ENCODE peak calls at places on chromosome 19, in four cellular contexts. One of them, this sample, is unnamed.

GRCh38 chr19:55452381-55453325 is 8.8 kb downstream of the ISOC2 start:
- DNase-seq in neuronal stem cell: peak
- DNase-seq in H1: no peak
- DNase-seq in trophoblast cell: peak
- DNase-seq in this sample: peak

GRCh38 chr19:15897738-15898276 is at the start of gene CYP4F2:
- DNase-seq in neuronal stem cell: no peak
- DNase-seq in H1: no peak
- DNase-seq in trophoblast cell: no peak
- DNase-seq in this sample: no peak

GRCh38 chr19:49356382-49356781 is 5.8 kb downstream of the TEAD2 start:
- DNase-seq in neuronal stem cell: no peak
- DNase-seq in H1: no peak
- DNase-seq in trophoblast cell: no peak
- DNase-seq in this sample: no peak

GRCh38 chr19:32361574-32362317 is 16.3 kb downstream of the ZNF507 start:
- DNase-seq in neuronal stem cell: no peak
- DNase-seq in H1: no peak
- DNase-seq in trophoblast cell: peak
- DNase-seq in this sample: no peak

GRCh38 chr19:52237197-52237596 is 32.2 kb upstream of the ZNF766 start:
- DNase-seq in neuronal stem cell: no peak
- DNase-seq in H1: no peak
- DNase-seq in trophoblast cell: no peak
- DNase-seq in this sample: peak

GRCh38 chr19:57105976-57106610 is 13.7 kb upstream of the USP29 start:
- DNase-seq in neuronal stem cell: no peak
- DNase-seq in H1: no peak
- DNase-seq in trophoblast cell: no peak
- DNase-seq in this sample: no peak

GRCh38 chr19:50330365-50331078 is 1.3 kb upstream of the KCNC3 start:
- DNase-seq in neuronal stem cell: peak
- DNase-seq in H1: peak
- DNase-seq in trophoblast cell: peak
- DNase-seq in this sample: no peak

GRCh38 chr19:12782174-12782423 is 6.7 kb upstream of the HOOK2 start:
- DNase-seq in neuronal stem cell: no peak
- DNase-seq in H1: no peak
- DNase-seq in trophoblast cell: no peak
- DNase-seq in this sample: no peak

GRCh38 chr19:28609944-28610343 is 603.0 kb downstream of the UQCRFS1 start:
- DNase-seq in neuronal stem cell: no peak
- DNase-seq in H1: no peak
- DNase-seq in trophoblast cell: no peak
- DNase-seq in this sample: no peak

GRCh38 chr19:55116232-55117062 is 990 bp downstream of the PPP1R12C start:
- DNase-seq in neuronal stem cell: no peak
- DNase-seq in H1: no peak
- DNase-seq in trophoblast cell: peak
- DNase-seq in this sample: peak

GRCh38 chr19:14006766-14007562 is 844 bp upstream of the RFX1 start:
- DNase-seq in neuronal stem cell: no peak
- DNase-seq in H1: no peak
- DNase-seq in trophoblast cell: peak
- DNase-seq in this sample: no peak

GRCh38 chr19:16376649-16377048 is 52.0 kb downstream of the KLF2 start:
- DNase-seq in neuronal stem cell: no peak
- DNase-seq in H1: no peak
- DNase-seq in trophoblast cell: no peak
- DNase-seq in this sample: peak

GRCh38 chr19:28878862-28879566 is 333.9 kb downstream of the UQCRFS1 start:
- DNase-seq in neuronal stem cell: peak
- DNase-seq in H1: peak
- DNase-seq in trophoblast cell: peak
- DNase-seq in this sample: peak

GRCh38 chr19:52190679-52191293 is 934 bp downstream of the PPP2R1A start:
- DNase-seq in neuronal stem cell: peak
- DNase-seq in H1: no peak
- DNase-seq in trophoblast cell: peak
- DNase-seq in this sample: peak

GRCh38 chr19:12834976-12835757 is 788 bp upstream of the RTBDN start:
- DNase-seq in neuronal stem cell: no peak
- DNase-seq in H1: no peak
- DNase-seq in trophoblast cell: no peak
- DNase-seq in this sample: no peak

GRCh38 chr19:1411255-1412191 is 4.1 kb downstream of the DAZAP1 start:
- DNase-seq in neuronal stem cell: no peak
- DNase-seq in H1: no peak
- DNase-seq in trophoblast cell: peak
- DNase-seq in this sample: no peak

GRCh38 chr19:41265376-41266153 is 1.4 kb downstream of the HNRNPUL1 start:
- DNase-seq in neuronal stem cell: no peak
- DNase-seq in H1: no peak
- DNase-seq in trophoblast cell: peak
- DNase-seq in this sample: peak

GRCh38 chr19:6521718-6522646 is 8.8 kb upstream of the TNFSF9 start:
- DNase-seq in neuronal stem cell: no peak
- DNase-seq in H1: no peak
- DNase-seq in trophoblast cell: peak
- DNase-seq in this sample: no peak

GRCh38 chr19:18665771-18666202 is 17.7 kb upstream of the CRTC1 start:
- DNase-seq in neuronal stem cell: no peak
- DNase-seq in H1: no peak
- DNase-seq in trophoblast cell: no peak
- DNase-seq in this sample: no peak

GRCh38 chr19:51027126-51027806 is 850 bp upstream of the KLK11 start:
- DNase-seq in neuronal stem cell: no peak
- DNase-seq in H1: no peak
- DNase-seq in trophoblast cell: no peak
- DNase-seq in this sample: no peak

GRCh38 chr19:3405261-3405653 is 38.9 kb downstream of the NFIC start:
- DNase-seq in neuronal stem cell: no peak
- DNase-seq in H1: no peak
- DNase-seq in trophoblast cell: no peak
- DNase-seq in this sample: no peak

GRCh38 chr19:3404324-3405260 is 38.2 kb downstream of the NFIC start:
- DNase-seq in neuronal stem cell: no peak
- DNase-seq in H1: no peak
- DNase-seq in trophoblast cell: peak
- DNase-seq in this sample: peak

GRCh38 chr19:3402631-3403443 is 36.5 kb downstream of the NFIC start:
- DNase-seq in neuronal stem cell: no peak
- DNase-seq in H1: no peak
- DNase-seq in trophoblast cell: no peak
- DNase-seq in this sample: no peak

GRCh38 chr19:3401004-3401768 is 34.8 kb downstream of the NFIC start:
- DNase-seq in neuronal stem cell: no peak
- DNase-seq in H1: no peak
- DNase-seq in trophoblast cell: no peak
- DNase-seq in this sample: no peak

GRCh38 chr19:3403489-3404323 is 37.3 kb downstream of the NFIC start:
- DNase-seq in neuronal stem cell: no peak
- DNase-seq in H1: no peak
- DNase-seq in trophoblast cell: no peak
- DNase-seq in this sample: peak
- H3K4me3 ChIP-seq in neuronal stem cell: no peak
- H3K4me3 ChIP-seq in H1: no peak
- H3K4me3 ChIP-seq in trophoblast cell: no peak
- H3K4me3 ChIP-seq in this sample: peak

GRCh38 chr19:47778089-47778953 is at the start of gene SELENOW:
- DNase-seq in neuronal stem cell: peak
- DNase-seq in H1: peak
- DNase-seq in trophoblast cell: peak
- DNase-seq in this sample: peak
- H2BK12ac ChIP-seq in neuronal stem cell: no peak
- H2BK12ac ChIP-seq in H1: peak
- H2BK12ac ChIP-seq in trophoblast cell: peak
- H2BK12ac ChIP-seq in this sample: peak

GRCh38 chr19:4456566-4456842 is 1.1 kb downstream of the UBXN6 start:
- DNase-seq in neuronal stem cell: no peak
- DNase-seq in H1: no peak
- DNase-seq in trophoblast cell: peak
- DNase-seq in this sample: peak
- H3K23ac ChIP-seq in neuronal stem cell: no peak
- H3K23ac ChIP-seq in H1: no peak
- H3K23ac ChIP-seq in trophoblast cell: no peak
- H3K23ac ChIP-seq in this sample: no peak

GRCh38 chr19:45102481-45102880 is 9.5 kb downstream of the PPP1R37 start:
- DNase-seq in neuronal stem cell: no peak
- DNase-seq in H1: no peak
- DNase-seq in trophoblast cell: no peak
- DNase-seq in this sample: no peak

GRCh38 chr19:45101796-45102195 is 8.8 kb downstream of the PPP1R37 start:
- DNase-seq in neuronal stem cell: no peak
- DNase-seq in H1: no peak
- DNase-seq in trophoblast cell: no peak
- DNase-seq in this sample: no peak

GRCh38 chr19:45104658-45105384 is 11.8 kb downstream of the PPP1R37 start:
- DNase-seq in neuronal stem cell: no peak
- DNase-seq in H1: no peak
- DNase-seq in trophoblast cell: no peak
- DNase-seq in this sample: no peak

GRCh38 chr19:45103200-45103624 is 10.2 kb downstream of the PPP1R37 start:
- DNase-seq in neuronal stem cell: no peak
- DNase-seq in H1: no peak
- DNase-seq in trophoblast cell: no peak
- DNase-seq in this sample: no peak

GRCh38 chr19:45103625-45104319 is 10.8 kb downstream of the PPP1R37 start:
- DNase-seq in neuronal stem cell: peak
- DNase-seq in H1: no peak
- DNase-seq in trophoblast cell: no peak
- DNase-seq in this sample: no peak
- H3K4me3 ChIP-seq in neuronal stem cell: no peak
- H3K4me3 ChIP-seq in H1: no peak
- H3K4me3 ChIP-seq in trophoblast cell: no peak
- H3K4me3 ChIP-seq in this sample: no peak

GRCh38 chr19:38370299-38370698 is 4.1 kb upstream of the PSMD8 start:
- DNase-seq in neuronal stem cell: no peak
- DNase-seq in H1: no peak
- DNase-seq in trophoblast cell: no peak
- DNase-seq in this sample: no peak
- H2BK12ac ChIP-seq in neuronal stem cell: no peak
- H2BK12ac ChIP-seq in H1: peak
- H2BK12ac ChIP-seq in trophoblast cell: no peak
- H2BK12ac ChIP-seq in this sample: no peak

GRCh38 chr19:38899447-38900219 is at the start of the genes NFKBIB and SIRT2:
- DNase-seq in neuronal stem cell: peak
- DNase-seq in H1: peak
- DNase-seq in trophoblast cell: peak
- DNase-seq in this sample: peak

GRCh38 chr19:38900220-38900629 is 456 bp downstream of the NFKBIB start:
- DNase-seq in neuronal stem cell: no peak
- DNase-seq in H1: no peak
- DNase-seq in trophoblast cell: peak
- DNase-seq in this sample: no peak

GRCh38 chr19:38898788-38899446 is 501 bp downstream of the SIRT2 start:
- DNase-seq in neuronal stem cell: peak
- DNase-seq in H1: no peak
- DNase-seq in trophoblast cell: no peak
- DNase-seq in this sample: peak

GRCh38 chr19:38900816-38901215 is 1.0 kb downstream of the NFKBIB start:
- DNase-seq in neuronal stem cell: no peak
- DNase-seq in H1: no peak
- DNase-seq in trophoblast cell: peak
- DNase-seq in this sample: peak

DNA sequence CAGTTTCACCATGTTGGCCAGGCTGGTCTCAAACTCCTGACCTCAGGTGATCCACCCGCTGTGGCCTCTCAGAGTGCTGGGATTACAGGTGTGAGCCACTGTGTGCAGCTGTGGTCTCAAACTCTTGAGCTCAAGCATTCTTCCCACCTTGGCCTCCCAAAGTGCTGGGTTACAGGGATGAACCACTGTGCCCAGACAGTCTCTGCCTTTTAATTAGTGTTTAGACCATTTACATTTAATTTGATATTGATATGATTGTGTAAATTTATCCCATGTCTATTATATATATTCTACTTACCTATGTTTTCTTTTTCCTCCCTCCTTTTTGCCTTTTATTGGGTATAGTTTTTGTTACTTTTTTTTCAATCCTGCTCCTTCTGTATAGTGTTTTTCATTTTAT is 1.9 kb downstream of the NFKBIB start:
- DNase-seq in neuronal stem cell: no peak
- DNase-seq in H1: no peak
- DNase-seq in trophoblast cell: no peak
- DNase-seq in this sample: no peak
- H3K23ac ChIP-seq in neuronal stem cell: no peak
- H3K23ac ChIP-seq in H1: no peak
- H3K23ac ChIP-seq in trophoblast cell: no peak
- H3K23ac ChIP-seq in this sample: no peak